ENCODE peak calls at places on chromosomes 2 and 18, in seven cellular contexts. One of them, this sample, is unnamed.

GRCh38 chr18:2459886-2460285 is 111.4 kb downstream of the METTL4 start:
- DNase-seq in neural crest cell: no peak
- DNase-seq in heart right ventricle: no peak
- DNase-seq in GM13976: no peak
- DNase-seq in psoas muscle: no peak
- DNase-seq in tibial artery: no peak
- DNase-seq in progenitor cell of endocrine pancreas: no peak
- DNase-seq in this sample: no peak

GRCh38 chr2:240815761-240816583 is 4.0 kb downstream of the KIF1A start:
- DNase-seq in neural crest cell: no peak
- DNase-seq in heart right ventricle: no peak
- DNase-seq in GM13976: peak; percentile 24
- DNase-seq in psoas muscle: no peak
- DNase-seq in tibial artery: no peak
- DNase-seq in progenitor cell of endocrine pancreas: no peak
- DNase-seq in this sample: no peak

GRCh38 chr2:26435106-26435505 is 33.4 kb downstream of the DRC1 start:
- DNase-seq in neural crest cell: no peak
- DNase-seq in heart right ventricle: no peak
- DNase-seq in GM13976: no peak
- DNase-seq in psoas muscle: no peak
- DNase-seq in tibial artery: no peak
- DNase-seq in progenitor cell of endocrine pancreas: no peak
- DNase-seq in this sample: no peak

GRCh38 chr18:50607374-50607933 is 47.6 kb downstream of the MAPK4 start:
- DNase-seq in neural crest cell: no peak
- DNase-seq in heart right ventricle: no peak
- DNase-seq in GM13976: no peak
- DNase-seq in psoas muscle: no peak
- DNase-seq in tibial artery: no peak
- DNase-seq in progenitor cell of endocrine pancreas: no peak
- DNase-seq in this sample: no peak

GRCh38 chr2:143955416-143956075 is 564.4 kb downstream of the ZEB2 start:
- DNase-seq in neural crest cell: no peak
- DNase-seq in heart right ventricle: no peak
- DNase-seq in GM13976: no peak
- DNase-seq in psoas muscle: no peak
- DNase-seq in tibial artery: no peak
- DNase-seq in progenitor cell of endocrine pancreas: no peak
- DNase-seq in this sample: no peak

GRCh38 chr2:96116424-96116878 is at the start of gene ADRA2B:
- DNase-seq in neural crest cell: no peak
- DNase-seq in heart right ventricle: peak; percentile 68
- DNase-seq in GM13976: peak; percentile 89
- DNase-seq in psoas muscle: no peak
- DNase-seq in tibial artery: no peak
- DNase-seq in progenitor cell of endocrine pancreas: peak; percentile 65
- DNase-seq in this sample: peak; percentile 83

GRCh38 chr2:48943436-48943835 is 187.9 kb upstream of the LHCGR start:
- DNase-seq in neural crest cell: no peak
- DNase-seq in heart right ventricle: no peak
- DNase-seq in GM13976: no peak
- DNase-seq in psoas muscle: no peak
- DNase-seq in tibial artery: no peak
- DNase-seq in progenitor cell of endocrine pancreas: no peak
- DNase-seq in this sample: no peak

GRCh38 chr2:233772583-233772982 is 5.5 kb upstream of the MROH2A start:
- DNase-seq in neural crest cell: no peak
- DNase-seq in heart right ventricle: no peak
- DNase-seq in GM13976: no peak
- DNase-seq in psoas muscle: no peak
- DNase-seq in tibial artery: no peak
- DNase-seq in progenitor cell of endocrine pancreas: no peak
- DNase-seq in this sample: no peak

GRCh38 chr18:30403278-30403677 is 639.3 kb downstream of the DSC3 start:
- DNase-seq in neural crest cell: no peak
- DNase-seq in heart right ventricle: no peak
- DNase-seq in GM13976: no peak
- DNase-seq in psoas muscle: no peak
- DNase-seq in tibial artery: no peak
- DNase-seq in progenitor cell of endocrine pancreas: no peak
- DNase-seq in this sample: no peak

GRCh38 chr2:25473758-25474335 is 132.1 kb upstream of the DNMT3A start:
- DNase-seq in neural crest cell: no peak
- DNase-seq in heart right ventricle: peak; percentile 17
- DNase-seq in GM13976: no peak
- DNase-seq in psoas muscle: no peak
- DNase-seq in tibial artery: no peak
- DNase-seq in progenitor cell of endocrine pancreas: no peak
- DNase-seq in this sample: no peak

GRCh38 chr2:68766378-68766845 is 31.8 kb downstream of the ARHGAP25 start:
- DNase-seq in neural crest cell: no peak
- DNase-seq in heart right ventricle: no peak
- DNase-seq in GM13976: no peak
- DNase-seq in psoas muscle: no peak
- DNase-seq in tibial artery: peak; percentile 70
- DNase-seq in progenitor cell of endocrine pancreas: no peak
- DNase-seq in this sample: no peak

GRCh38 chr2:52391576-52391975 is 1359.6 kb upstream of the NRXN1 start:
- DNase-seq in neural crest cell: no peak
- DNase-seq in heart right ventricle: no peak
- DNase-seq in GM13976: no peak
- DNase-seq in psoas muscle: no peak
- DNase-seq in tibial artery: no peak
- DNase-seq in progenitor cell of endocrine pancreas: no peak
- DNase-seq in this sample: no peak

GRCh38 chr18:56501896-56502295 is 136.5 kb downstream of the TXNL1 start:
- DNase-seq in neural crest cell: no peak
- DNase-seq in heart right ventricle: peak; percentile 16
- DNase-seq in GM13976: no peak
- DNase-seq in psoas muscle: no peak
- DNase-seq in tibial artery: no peak
- DNase-seq in progenitor cell of endocrine pancreas: no peak
- DNase-seq in this sample: no peak

GRCh38 chr2:85707304-85707703 is 13.1 kb downstream of the GNLY start:
- DNase-seq in neural crest cell: peak; percentile 71
- DNase-seq in heart right ventricle: peak; percentile 83
- DNase-seq in GM13976: peak; percentile 80
- DNase-seq in psoas muscle: no peak
- DNase-seq in tibial artery: peak; percentile 68
- DNase-seq in progenitor cell of endocrine pancreas: no peak
- DNase-seq in this sample: peak; percentile 74

GRCh38 chr18:78740876-78741275 is 238.7 kb upstream of the SALL3 start:
- DNase-seq in neural crest cell: no peak
- DNase-seq in heart right ventricle: no peak
- DNase-seq in GM13976: no peak
- DNase-seq in psoas muscle: no peak
- DNase-seq in tibial artery: no peak
- DNase-seq in progenitor cell of endocrine pancreas: no peak
- DNase-seq in this sample: no peak

GRCh38 chr2:233627331-233628025 is 8.8 kb upstream of the UGT1A10 start:
- DNase-seq in neural crest cell: no peak
- DNase-seq in heart right ventricle: no peak
- DNase-seq in GM13976: no peak
- DNase-seq in psoas muscle: no peak
- DNase-seq in tibial artery: no peak
- DNase-seq in progenitor cell of endocrine pancreas: no peak
- DNase-seq in this sample: no peak

GRCh38 chr2:55134316-55134706 is 84.1 kb upstream of the RTN4 start:
- DNase-seq in neural crest cell: no peak
- DNase-seq in heart right ventricle: no peak
- DNase-seq in GM13976: no peak
- DNase-seq in psoas muscle: no peak
- DNase-seq in tibial artery: no peak
- DNase-seq in progenitor cell of endocrine pancreas: no peak
- DNase-seq in this sample: no peak

GRCh38 chr2:47080888-47081301 is 74.2 kb downstream of the STPG4 start:
- DNase-seq in neural crest cell: no peak
- DNase-seq in heart right ventricle: no peak
- DNase-seq in GM13976: no peak
- DNase-seq in psoas muscle: no peak
- DNase-seq in tibial artery: no peak
- DNase-seq in progenitor cell of endocrine pancreas: no peak
- DNase-seq in this sample: no peak

GRCh38 chr2:106085441-106085911 is 108.6 kb downstream of the UXS1 start:
- DNase-seq in neural crest cell: no peak
- DNase-seq in heart right ventricle: peak; percentile 61
- DNase-seq in GM13976: no peak
- DNase-seq in psoas muscle: no peak
- DNase-seq in tibial artery: peak; percentile 45
- DNase-seq in progenitor cell of endocrine pancreas: no peak
- DNase-seq in this sample: no peak

GRCh38 chr2:64996914-64997313 is 7.7 kb downstream of the SLC1A4 start:
- DNase-seq in neural crest cell: no peak
- DNase-seq in heart right ventricle: no peak
- DNase-seq in GM13976: no peak
- DNase-seq in psoas muscle: no peak
- DNase-seq in tibial artery: no peak
- DNase-seq in progenitor cell of endocrine pancreas: no peak
- DNase-seq in this sample: no peak
- TF ChIP-seq CTCF in neural crest cell: no peak
- TF ChIP-seq CTCF in heart right ventricle: no peak
- TF ChIP-seq CTCF in GM13976: no peak
- TF ChIP-seq CTCF in psoas muscle: no peak
- TF ChIP-seq CTCF in tibial artery: no peak
- TF ChIP-seq CTCF in progenitor cell of endocrine pancreas: no peak
- TF ChIP-seq CTCF in this sample: no peak

DNA sequence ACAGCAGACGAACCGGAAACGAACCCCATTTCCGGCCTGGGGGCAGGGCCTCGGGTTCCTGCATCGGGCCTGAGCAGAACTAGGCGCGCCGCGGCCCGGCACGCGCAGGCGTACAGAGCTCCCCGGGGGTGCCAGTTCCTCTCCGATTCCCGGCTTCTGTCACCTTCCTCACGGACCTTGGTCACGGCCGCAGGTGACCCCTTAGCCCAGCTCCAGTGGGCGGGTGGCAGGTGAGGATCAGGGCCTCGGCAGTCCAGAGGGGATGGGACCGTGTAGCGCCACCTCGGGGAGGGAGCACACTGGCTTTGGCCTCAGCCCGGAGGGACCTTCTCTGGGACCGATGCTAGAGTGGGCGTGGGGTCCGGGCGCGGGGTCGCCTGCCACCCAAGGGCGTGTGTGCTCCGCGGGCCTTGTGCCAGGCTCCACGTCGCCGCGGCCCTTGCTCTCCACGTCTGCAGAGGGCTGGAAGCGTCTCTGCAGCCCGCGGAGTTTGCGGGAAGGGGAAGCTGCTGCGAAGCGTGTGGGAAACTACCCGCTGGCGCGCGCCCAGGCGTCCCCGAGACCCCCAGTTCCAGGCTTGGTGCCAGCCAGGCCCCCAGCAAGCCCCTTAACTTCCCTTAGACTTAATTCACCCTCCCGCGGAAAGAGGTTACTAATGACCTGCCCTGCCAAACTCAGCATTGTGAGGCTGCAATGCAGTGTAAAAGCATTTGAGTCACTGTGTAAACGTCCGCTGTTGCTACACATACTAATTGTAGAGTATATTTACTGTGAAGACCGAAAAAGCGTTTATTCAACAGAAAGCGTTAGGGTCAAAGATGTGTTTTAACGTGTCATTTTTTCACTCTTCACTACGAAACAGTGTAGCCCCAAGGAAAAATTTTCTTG is at the start of gene TRAPPC12:
- DNase-seq in neural crest cell: peak; percentile 79
- DNase-seq in heart right ventricle: peak; percentile 90
- DNase-seq in GM13976: peak; percentile 92
- DNase-seq in psoas muscle: peak; percentile 95
- DNase-seq in tibial artery: peak; percentile 89
- DNase-seq in progenitor cell of endocrine pancreas: peak; percentile 80
- DNase-seq in this sample: peak; percentile 95
- TF ChIP-seq CTCF in neural crest cell: peak; percentile 49
- TF ChIP-seq CTCF in heart right ventricle: peak; percentile 68
- TF ChIP-seq CTCF in GM13976: peak; percentile 43
- TF ChIP-seq CTCF in psoas muscle: peak; percentile 42
- TF ChIP-seq CTCF in tibial artery: no peak
- TF ChIP-seq CTCF in progenitor cell of endocrine pancreas: peak; percentile 49
- TF ChIP-seq CTCF in this sample: no peak

GRCh38 chr2:19026156-19026660 is 332.2 kb downstream of the OSR1 start:
- DNase-seq in neural crest cell: no peak
- DNase-seq in heart right ventricle: no peak
- DNase-seq in GM13976: no peak
- DNase-seq in psoas muscle: no peak
- DNase-seq in tibial artery: no peak
- DNase-seq in progenitor cell of endocrine pancreas: no peak
- DNase-seq in this sample: no peak
- TF ChIP-seq CTCF in neural crest cell: no peak
- TF ChIP-seq CTCF in heart right ventricle: no peak
- TF ChIP-seq CTCF in GM13976: no peak
- TF ChIP-seq CTCF in psoas muscle: no peak
- TF ChIP-seq CTCF in tibial artery: no peak
- TF ChIP-seq CTCF in progenitor cell of endocrine pancreas: no peak
- TF ChIP-seq CTCF in this sample: no peak

DNA sequence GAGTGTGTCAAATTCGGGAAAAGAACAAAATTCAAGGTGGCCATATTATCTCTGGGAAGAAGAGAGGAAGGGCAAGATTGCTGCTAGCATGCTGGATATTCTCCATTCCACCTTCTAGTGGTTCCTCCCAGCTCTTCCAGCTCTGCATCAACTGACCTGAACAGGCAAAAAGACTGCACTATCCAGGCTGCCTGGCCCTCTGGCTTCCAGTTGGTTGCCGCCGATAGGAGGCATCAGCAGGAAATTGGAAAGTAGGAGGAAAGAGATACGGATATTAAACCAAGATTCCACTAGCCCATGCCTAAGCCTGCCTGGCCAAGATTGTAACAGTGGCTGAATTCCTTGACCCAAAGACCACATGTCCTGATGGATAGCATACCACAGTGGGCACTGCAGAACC is 1.7 kb upstream of the RTTN start:
- DNase-seq in neural crest cell: no peak
- DNase-seq in heart right ventricle: no peak
- DNase-seq in GM13976: no peak
- DNase-seq in psoas muscle: no peak
- DNase-seq in tibial artery: no peak
- DNase-seq in progenitor cell of endocrine pancreas: no peak
- DNase-seq in this sample: no peak
- TF ChIP-seq CTCF in neural crest cell: no peak
- TF ChIP-seq CTCF in heart right ventricle: no peak
- TF ChIP-seq CTCF in GM13976: no peak
- TF ChIP-seq CTCF in psoas muscle: no peak
- TF ChIP-seq CTCF in tibial artery: no peak
- TF ChIP-seq CTCF in progenitor cell of endocrine pancreas: no peak
- TF ChIP-seq CTCF in this sample: no peak

GRCh38 chr18:292271-292670 is 24.4 kb upstream of the THOC1 start:
- DNase-seq in neural crest cell: no peak
- DNase-seq in heart right ventricle: no peak
- DNase-seq in GM13976: no peak
- DNase-seq in psoas muscle: no peak
- DNase-seq in tibial artery: no peak
- DNase-seq in progenitor cell of endocrine pancreas: no peak
- DNase-seq in this sample: no peak

GRCh38 chr18:297936-298335 is 30.1 kb upstream of the THOC1 start:
- DNase-seq in neural crest cell: no peak
- DNase-seq in heart right ventricle: no peak
- DNase-seq in GM13976: no peak
- DNase-seq in psoas muscle: no peak
- DNase-seq in tibial artery: no peak
- DNase-seq in progenitor cell of endocrine pancreas: no peak
- DNase-seq in this sample: no peak

GRCh38 chr18:295756-296155 is 27.9 kb upstream of the THOC1 start:
- DNase-seq in neural crest cell: no peak
- DNase-seq in heart right ventricle: no peak
- DNase-seq in GM13976: no peak
- DNase-seq in psoas muscle: no peak
- DNase-seq in tibial artery: no peak
- DNase-seq in progenitor cell of endocrine pancreas: no peak
- DNase-seq in this sample: no peak

GRCh38 chr18:293557-293956 is 25.7 kb upstream of the THOC1 start:
- DNase-seq in neural crest cell: no peak
- DNase-seq in heart right ventricle: no peak
- DNase-seq in GM13976: no peak
- DNase-seq in psoas muscle: no peak
- DNase-seq in tibial artery: no peak
- DNase-seq in progenitor cell of endocrine pancreas: no peak
- DNase-seq in this sample: no peak
- TF ChIP-seq CTCF in neural crest cell: no peak
- TF ChIP-seq CTCF in heart right ventricle: peak; percentile 11
- TF ChIP-seq CTCF in GM13976: no peak
- TF ChIP-seq CTCF in psoas muscle: no peak
- TF ChIP-seq CTCF in tibial artery: no peak
- TF ChIP-seq CTCF in progenitor cell of endocrine pancreas: no peak
- TF ChIP-seq CTCF in this sample: no peak